ENCODE peak calls at places on chromosomes 11 and 22, in four cellular contexts. N is GM23248, L is PC-3, W is fibroblast of lung. C is an unnamed sample.

GRCh38 chr22:19614546-19614884 is 90.3 kb upstream of the CLDN5 start:
- DNase-seq in N (no peak), L (no peak), W (no peak), C (no peak)

GRCh38 chr11:8709002-8709672 is 26.5 kb downstream of the RPL27A start:
- DNase-seq in N (peak), L (no peak), W (peak), C (no peak)

GRCh38 chr22:37334859-37335818 is 52.8 kb downstream of the CYTH4 start:
- DNase-seq in N (peak), L (peak), W (no peak), C (no peak)

GRCh38 chr11:115081972-115082371 is 403.6 kb downstream of the NXPE2 start:
- DNase-seq in N (no peak), L (no peak), W (no peak), C (no peak)

GRCh38 chr11:61683961-61684869 is 4.0 kb downstream of the DAGLA start:
- DNase-seq in N (no peak), L (no peak), W (peak), C (no peak)

GRCh38 chr22:42791721-42792452 is 65.2 kb downstream of the ARFGAP3 start:
- DNase-seq in N (peak), L (no peak), W (peak), C (no peak)

GRCh38 chr11:12704049-12704448 is 29.8 kb downstream of the TEAD1 start:
- DNase-seq in N (no peak), L (peak), W (peak), C (no peak)

GRCh38 chr11:114308689-114309089 is 12.5 kb downstream of the NNMT start:
- DNase-seq in N (peak), L (no peak), W (peak), C (no peak)

GRCh38 chr11:59206635-59207034 is 6.1 kb downstream of the MPEG1 start:
- DNase-seq in N (peak), L (peak), W (peak), C (no peak)

GRCh38 chr11:38952698-38953097 is 2354.7 kb upstream of the RAG2 start:
- DNase-seq in N (no peak), L (no peak), W (no peak), C (peak)

GRCh38 chr22:49933236-49933921 is 14.9 kb downstream of the CRELD2 start:
- DNase-seq in N (no peak), L (no peak), W (no peak), C (no peak)

GRCh38 chr11:3880724-3881123 is 25.3 kb downstream of the STIM1 start:
- DNase-seq in N (peak), L (peak), W (no peak), C (no peak)

GRCh38 chr11:11157201-11157600 is 195.8 kb downstream of the CSNK2A3 start:
- DNase-seq in N (peak), L (peak), W (peak), C (no peak)

GRCh38 chr22:41681616-41682015 is 7.1 kb downstream of the SNU13 start:
- DNase-seq in N (peak), L (no peak), W (no peak), C (no peak)

GRCh38 chr11:2990617-2991476 is 1.3 kb downstream of the NAP1L4 start:
- DNase-seq in N (peak), L (peak), W (no peak), C (no peak)

GRCh38 chr11:6197466-6198200 is 1.4 kb upstream of the OR52W1 start:
- DNase-seq in N (no peak), L (no peak), W (no peak), C (no peak)

GRCh38 chr22:42970029-42970428 is 44.9 kb downstream of the PACSIN2 start:
- DNase-seq in N (peak), L (peak), W (no peak), C (no peak)

GRCh38 chr11:66607126-66607834 is 9.2 kb upstream of the RBM14 start:
- DNase-seq in N (peak), L (no peak), W (peak), C (no peak)

GRCh38 chr11:120546312-120547205 is 35.0 kb downstream of the GRIK4 start:
- DNase-seq in N (peak), L (peak), W (peak), C (peak)

GRCh38 chr11:72578051-72578450 is 96.2 kb downstream of the PDE2A start:
- DNase-seq in N (no peak), L (no peak), W (no peak), C (no peak)

GRCh38 chr22:45629469-45630089 is 42.1 kb upstream of the ATXN10 start:
- DNase-seq in N (no peak), L (no peak), W (no peak), C (no peak)

GRCh38 chr22:45630436-45630835 is 41.2 kb upstream of the ATXN10 start:
- DNase-seq in N (no peak), L (no peak), W (no peak), C (no peak)

GRCh38 chr22:45631839-45632238 is 39.8 kb upstream of the ATXN10 start:
- DNase-seq in N (no peak), L (no peak), W (no peak), C (no peak)

GRCh38 chr22:45631140-45631539 is 40.5 kb upstream of the ATXN10 start:
- DNase-seq in N (no peak), L (no peak), W (no peak), C (no peak)

GRCh38 chr22:45632791-45633515 is 38.7 kb upstream of the ATXN10 start:
- DNase-seq in N (no peak), L (no peak), W (no peak), C (no peak)
- TF ChIP-seq EZH2 in N (no peak), L (no peak), W (no peak), C (no peak)

GRCh38 chr11:73662445-73663157 is 16.2 kb downstream of the PLEKHB1 start:
- DNase-seq in N (peak), L (peak), W (no peak), C (no peak)

GRCh38 chr11:73659961-73660360 is 13.6 kb downstream of the PLEKHB1 start:
- DNase-seq in N (no peak), L (peak), W (no peak), C (no peak)

GRCh38 chr11:73663604-73664495 is 17.5 kb downstream of the PLEKHB1 start:
- DNase-seq in N (no peak), L (no peak), W (no peak), C (no peak)

GRCh38 chr11:73661035-73661628 is 14.8 kb downstream of the PLEKHB1 start:
- DNase-seq in N (peak), L (peak), W (peak), C (peak)

DNA sequence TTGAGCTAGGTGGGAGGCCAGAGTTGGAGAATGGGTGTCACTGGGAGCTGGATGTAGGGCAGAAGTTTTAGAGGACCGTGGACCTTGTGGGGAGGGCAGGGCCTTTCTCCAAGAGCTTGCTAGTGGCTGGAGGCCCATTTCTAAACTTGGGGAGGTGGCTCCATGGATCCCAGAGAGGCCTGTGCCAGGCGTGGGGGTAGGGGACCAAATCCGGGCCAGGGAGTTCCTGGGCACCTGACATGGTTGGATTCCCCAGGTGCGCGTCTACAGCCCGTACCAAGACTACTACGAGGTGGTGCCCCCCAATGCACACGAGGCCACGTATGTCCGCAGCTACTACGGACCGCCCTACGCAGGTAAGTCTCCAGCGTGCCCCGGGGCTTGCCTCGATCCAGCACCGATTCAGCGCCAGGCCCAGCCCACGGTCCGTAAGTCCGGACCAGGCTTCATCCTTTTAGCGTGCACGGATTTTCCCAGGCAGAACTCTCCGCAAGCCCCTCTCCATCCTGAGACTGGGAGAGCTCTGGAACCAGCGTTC is 14.2 kb downstream of the PLEKHB1 start:
- DNase-seq in N (no peak), L (no peak), W (no peak), C (no peak)
- H2AFZ ChIP-seq in N (peak), L (peak), W (peak), C (peak)

GRCh38 chr11:65506770-65507485 is 8.1 kb downstream of the MALAT1 start:
- DNase-seq in N (peak), L (peak), W (peak), C (no peak)
- TF ChIP-seq EZH2 in N (no peak), L (no peak), W (no peak), C (no peak)

GRCh38 chr11:1263036-1263435 is 40.2 kb downstream of the MUC5B start:
- DNase-seq in N (no peak), L (no peak), W (no peak), C (no peak)
- H2AFZ ChIP-seq in N (peak), L (peak), W (peak), C (peak)

DNA sequence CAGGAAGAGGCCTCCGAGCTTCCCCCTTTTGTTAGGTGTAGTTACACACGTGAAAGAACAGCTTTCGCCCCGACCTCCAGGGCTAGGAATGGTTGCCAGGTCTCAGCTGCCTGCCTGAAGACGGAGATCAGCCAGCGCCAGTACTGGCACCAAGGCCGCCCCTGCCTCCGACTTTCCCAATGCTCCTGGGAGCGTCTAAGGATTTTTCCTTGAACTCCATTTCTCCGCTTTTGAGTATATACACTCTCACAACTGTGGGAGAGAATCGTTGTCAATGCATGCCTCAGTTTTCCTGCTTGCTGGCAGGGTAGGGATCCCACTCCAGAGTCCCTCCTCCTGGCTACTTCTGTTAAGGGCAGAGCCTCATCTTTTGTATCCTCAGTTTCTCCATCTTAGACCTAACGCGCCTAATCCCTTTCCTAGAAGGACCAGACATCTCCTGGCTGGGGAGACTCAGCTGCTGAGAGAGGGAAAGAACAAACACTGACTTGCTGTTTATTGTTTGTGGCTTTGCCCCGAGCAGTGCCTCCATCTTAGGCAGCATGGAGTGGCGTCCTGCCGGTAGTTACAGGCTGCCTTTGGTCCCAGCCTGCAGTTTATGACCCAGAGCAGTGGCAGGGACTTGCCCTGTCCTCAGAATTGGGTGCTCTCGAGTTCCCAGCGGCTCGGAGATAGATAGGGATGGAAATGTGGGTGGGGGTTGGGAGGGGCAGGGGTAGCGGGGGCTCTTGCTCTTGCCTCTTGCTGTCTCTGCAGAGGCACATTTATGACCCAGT is 3.3 kb downstream of the ALX4 start:
- DNase-seq in N (no peak), L (no peak), W (no peak), C (no peak)
- TF ChIP-seq EZH2 in N (peak), L (no peak), W (no peak), C (peak)

GRCh38 chr11:80587906-80588305 is 1147.1 kb upstream of the TENM4 start:
- DNase-seq in N (no peak), L (peak), W (no peak), C (no peak)

GRCh38 chr11:80595011-80595410 is 1154.2 kb upstream of the TENM4 start:
- DNase-seq in N (no peak), L (peak), W (peak), C (peak)

GRCh38 chr11:80593981-80594380 is 1153.2 kb upstream of the TENM4 start:
- DNase-seq in N (no peak), L (peak), W (peak), C (peak)

GRCh38 chr11:80596291-80596810 is 1155.5 kb upstream of the TENM4 start:
- DNase-seq in N (no peak), L (peak), W (peak), C (no peak)

DNA sequence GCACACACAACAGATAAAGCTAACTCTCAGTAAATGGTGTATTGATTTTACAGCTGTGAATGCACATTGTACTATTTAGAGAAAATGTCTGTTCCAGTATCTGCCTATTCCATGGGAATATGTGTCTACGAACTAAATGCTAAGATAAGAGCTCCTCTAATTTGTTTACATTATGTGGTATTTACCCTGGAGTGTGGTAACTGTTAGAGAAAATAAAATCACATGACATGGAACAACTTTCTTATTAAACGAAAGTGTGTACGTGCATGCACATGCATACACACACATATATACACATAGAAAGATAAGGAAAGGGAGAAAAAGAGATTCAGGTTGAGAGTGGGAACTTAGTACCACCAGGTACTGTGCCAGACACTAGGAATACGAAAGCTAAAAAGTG is 1151.7 kb upstream of the TENM4 start:
- DNase-seq in N (no peak), L (no peak), W (no peak), C (no peak)
- H2AFZ ChIP-seq in N (no peak), L (no peak), W (no peak), C (no peak)

GRCh38 chr11:18706330-18707243 is 8.0 kb downstream of the TMEM86A start:
- DNase-seq in N (peak), L (no peak), W (peak), C (no peak)
- TF ChIP-seq EZH2 in N (no peak), L (no peak), W (peak), C (peak)